ENCODE peak calls at places on chromosomes 1 and 21, in ten cellular contexts. O, G, Y, R, N, W, X, P, B and A are unnamed samples.

GRCh38 chr1:41319803-41320711 is 41.2 kb upstream of the FOXO6 start:
- DNase-seq in O (no peak), G (no peak), Y (no peak), R (no peak), N (peak), W (no peak), X (no peak), P (no peak), B (no peak), A (no peak)

GRCh38 chr1:10589074-10589473 is 114.3 kb downstream of the PEX14 start:
- DNase-seq in O (no peak), G (no peak), Y (no peak), R (no peak), N (no peak), W (no peak), X (no peak), P (no peak), B (no peak), A (no peak)

GRCh38 chr21:15682977-15683376 is 46.8 kb upstream of the USP25 start:
- DNase-seq in O (no peak), G (no peak), Y (no peak), R (no peak), N (no peak), W (peak), X (no peak), P (no peak), B (no peak), A (no peak)

GRCh38 chr1:64175639-64176038 is 27.8 kb upstream of the UBE2U start:
- DNase-seq in O (no peak), G (no peak), Y (no peak), R (no peak), N (no peak), W (no peak), X (no peak), P (no peak), B (no peak), A (no peak)

GRCh38 chr1:185561629-185562028 is 172.6 kb upstream of the HMCN1 start:
- DNase-seq in O (no peak), G (no peak), Y (no peak), R (peak), N (no peak), W (no peak), X (no peak), P (no peak), B (no peak), A (no peak)

GRCh38 chr1:117616356-117616755 is 10.5 kb downstream of the TENT5C start:
- DNase-seq in O (no peak), G (peak), Y (no peak), R (no peak), N (no peak), W (no peak), X (peak), P (no peak), B (no peak), A (no peak)

GRCh38 chr1:202551683-202552082 is 158.6 kb downstream of the SYT2 start:
- DNase-seq in O (no peak), G (peak), Y (no peak), R (no peak), N (no peak), W (no peak), X (no peak), P (no peak), B (no peak), A (no peak)

GRCh38 chr1:30083800-30084464 is 639.5 kb downstream of the MATN1 start:
- DNase-seq in O (no peak), G (no peak), Y (peak), R (no peak), N (no peak), W (peak), X (no peak), P (no peak), B (no peak), A (no peak)

GRCh38 chr1:78553859-78554258 is 63.1 kb downstream of the PTGFR start:
- DNase-seq in O (no peak), G (no peak), Y (no peak), R (no peak), N (no peak), W (no peak), X (no peak), P (no peak), B (no peak), A (no peak)

GRCh38 chr1:41919764-41920397 is 1.2 kb upstream of the HIVEP3 start:
- DNase-seq in O (peak), G (no peak), Y (no peak), R (peak), N (no peak), W (no peak), X (peak), P (peak), B (peak), A (peak)

GRCh38 chr1:232221790-232222499 is 408.0 kb downstream of the SIPA1L2 start:
- DNase-seq in O (no peak), G (no peak), Y (peak), R (no peak), N (no peak), W (peak), X (no peak), P (no peak), B (no peak), A (no peak)

GRCh38 chr1:84772428-84772943 is 82.2 kb upstream of the SSX2IP start:
- DNase-seq in O (peak), G (peak), Y (peak), R (no peak), N (no peak), W (peak), X (peak), P (peak), B (peak), A (peak)

GRCh38 chr1:150543500-150544143 is 5.6 kb upstream of the ADAMTSL4 start:
- DNase-seq in O (no peak), G (peak), Y (no peak), R (no peak), N (no peak), W (no peak), X (no peak), P (no peak), B (no peak), A (no peak)

GRCh38 chr1:19445417-19446342 is 39.7 kb downstream of the CAPZB start:
- DNase-seq in O (no peak), G (no peak), Y (no peak), R (no peak), N (no peak), W (peak), X (peak), P (no peak), B (no peak), A (no peak)

GRCh38 chr21:18252686-18253085 is 8.1 kb downstream of the CHODL start:
- DNase-seq in O (no peak), G (no peak), Y (no peak), R (no peak), N (no peak), W (no peak), X (no peak), P (no peak), B (no peak), A (no peak)

GRCh38 chr1:172177849-172178248 is 242.6 kb upstream of the C1orf105 start:
- DNase-seq in O (no peak), G (no peak), Y (no peak), R (no peak), N (no peak), W (no peak), X (peak), P (no peak), B (no peak), A (no peak)